ENCODE peak calls at places on chromosomes 6 and 20, in nine cellular contexts. Q, R, V, S, O, X, G, I and L are unnamed samples.

GRCh38 chr6:87210979-87211378 is 55.6 kb downstream of the ZNF292 start:
- DNase-seq in Q (no peak), S (no peak), V (no peak), O (no peak), I (no peak), G (no peak), R (no peak), X (no peak), L (no peak)

GRCh38 chr6:422423-423061 is 31.0 kb downstream of the IRF4 start:
- DNase-seq in Q (peak; percentile 49), O (peak; percentile 94), V (no peak), S (no peak), X (peak; percentile 97), I (no peak), R (peak; percentile 52), G (peak; percentile 53), L (no peak)

GRCh38 chr6:170437719-170438401 is 115.2 kb downstream of the PSMB1 start:
- DNase-seq in S (no peak), I (no peak), V (no peak), Q (no peak), G (no peak), X (no peak), O (peak; percentile 60), R (no peak), L (no peak)

GRCh38 chr6:26120807-26121140 is 33.5 kb downstream of the HFE start:
- DNase-seq in I (no peak), X (no peak), R (no peak), G (no peak), S (no peak), O (no peak), V (no peak), Q (no peak), L (no peak)

GRCh38 chr6:159981171-159981571 is 12.3 kb downstream of the IGF2R start:
- DNase-seq in O (no peak), V (no peak), S (no peak), G (no peak), I (no peak), X (no peak), R (no peak), Q (no peak), L (no peak)

GRCh38 chr6:28673800-28674671 is 148.4 kb downstream of the GPX5 start:
- DNase-seq in S (no peak), O (peak; percentile 79), R (no peak), I (peak; percentile 47), Q (peak; percentile 30), X (peak; percentile 79), V (peak; percentile 88), G (peak; percentile 23), L (no peak)

GRCh38 chr6:97282238-97282725 is 734 bp downstream of the MMS22L start:
- DNase-seq in X (no peak), Q (no peak), S (no peak), I (no peak), V (no peak), G (no peak), O (peak; percentile 14), R (no peak), L (no peak)

GRCh38 chr6:52994789-52995078 is 350 bp downstream of the GSTA4 start:
- DNase-seq in Q (peak; percentile 19), I (peak; percentile 69), O (no peak), R (peak; percentile 31), S (peak; percentile 72), V (no peak), G (peak; percentile 53), X (no peak), L (peak; percentile 6)

GRCh38 chr6:112237644-112238043 is 16.7 kb downstream of the LAMA4 start:
- DNase-seq in S (no peak), V (no peak), O (peak; percentile 96), I (no peak), G (peak; percentile 24), X (no peak), Q (no peak), R (no peak), L (no peak)

GRCh38 chr6:42313038-42313437 is 95.4 kb upstream of the MRPS10 start:
- DNase-seq in V (no peak), Q (no peak), R (no peak), G (no peak), O (peak; percentile 87), S (no peak), X (no peak), I (no peak), L (no peak)

GRCh38 chr6:163828038-163828790 is 413.7 kb downstream of the QKI start:
- DNase-seq in G (no peak), R (no peak), Q (no peak), O (peak; percentile 19), I (no peak), S (no peak), X (no peak), V (peak; percentile 49), L (no peak)

GRCh38 chr6:72287801-72288200 is 334.1 kb upstream of the KCNQ5 start:
- DNase-seq in R (no peak), X (no peak), S (no peak), I (no peak), Q (no peak), O (no peak), G (no peak), V (no peak), L (no peak)

GRCh38 chr20:21156266-21156665 is 30.4 kb downstream of the KIZ start:
- DNase-seq in X (peak; percentile 19), G (no peak), V (no peak), S (no peak), Q (no peak), O (peak; percentile 78), R (no peak), I (no peak), L (no peak)

GRCh38 chr6:21984551-21984950 is 312.3 kb downstream of the PRL start:
- DNase-seq in Q (no peak), I (no peak), O (no peak), X (no peak), R (no peak), S (no peak), V (no peak), G (no peak), L (no peak)

GRCh38 chr6:46926481-46926880 is 4.7 kb upstream of the ADGRF5 start:
- DNase-seq in I (no peak), G (no peak), Q (no peak), R (no peak), O (peak; percentile 86), S (no peak), X (no peak), V (no peak), L (no peak)

GRCh38 chr6:43444601-43445000 is 10.7 kb downstream of the DLK2 start:
- DNase-seq in R (no peak), Q (no peak), I (no peak), S (no peak), V (no peak), X (no peak), O (no peak), G (no peak), L (no peak)

GRCh38 chr6:33978593-33979150 is 167.2 kb downstream of the GRM4 start:
- DNase-seq in Q (no peak), R (peak; percentile 10), V (no peak), I (no peak), O (no peak), X (no peak), G (no peak), S (no peak), L (no peak)

GRCh38 chr6:168789699-168790098 is 348.7 kb downstream of the SMOC2 start:
- DNase-seq in X (no peak), G (no peak), R (no peak), Q (no peak), I (no peak), S (no peak), V (no peak), O (no peak), L (no peak)

GRCh38 chr6:135922170-135922569 is 70.7 kb downstream of the PDE7B start:
- DNase-seq in S (no peak), X (peak; percentile 96), Q (no peak), V (peak; percentile 24), R (no peak), G (peak; percentile 21), I (no peak), O (peak; percentile 99), L (no peak)

GRCh38 chr6:44086931-44087574 is 40.2 kb downstream of the MRPL14 start:
- DNase-seq in R (no peak), I (no peak), S (peak; percentile 9), Q (no peak), X (peak; percentile 30), V (no peak), G (peak; percentile 87), O (no peak), L (no peak)

GRCh38 chr6:155779421-155779820 is 323.8 kb upstream of the NOX3 start:
- DNase-seq in S (no peak), X (no peak), Q (no peak), R (no peak), V (no peak), G (no peak), O (no peak), I (no peak), L (no peak)

GRCh38 chr6:157716553-157716952 is 106.5 kb upstream of the SNX9 start:
- DNase-seq in X (peak; percentile 24), O (no peak), S (no peak), Q (no peak), G (no peak), R (no peak), I (no peak), V (no peak), L (no peak)

GRCh38 chr20:60729119-60729900 is 522.8 kb upstream of the CDH4 start:
- DNase-seq in R (no peak), V (peak; percentile 31), S (no peak), I (no peak), G (no peak), O (no peak), Q (no peak), X (no peak), L (no peak)

GRCh38 chr6:121090492-121090891 is 243.8 kb downstream of the TBC1D32 start:
- DNase-seq in G (no peak), I (no peak), X (no peak), R (no peak), O (no peak), S (no peak), Q (no peak), V (no peak), L (no peak)